ENCODE peak calls at places on chromosome 5, in eight cellular contexts. One of them, this sample, is unnamed. For H3K4me1, the result is how much of the 10 kb centered on the place peaks cover.

GRCh38 chr5:84433461-84433860 is 48.8 kb upstream of the EDIL3 start:
- DNase-seq in SJSA1: no peak
- DNase-seq in IMR-90: peak
- DNase-seq in stomach: no peak
- DNase-seq in heart right ventricle: no peak
- DNase-seq in tibial nerve: no peak
- DNase-seq in left ventricle myocardium inferior: no peak
- DNase-seq in mucosa of descending colon: no peak
- DNase-seq in this sample: no peak

GRCh38 chr5:135473956-135474670 is 22.0 kb upstream of the TIFAB start:
- DNase-seq in SJSA1: no peak
- DNase-seq in IMR-90: no peak
- DNase-seq in stomach: no peak
- DNase-seq in heart right ventricle: no peak
- DNase-seq in tibial nerve: no peak
- DNase-seq in left ventricle myocardium inferior: no peak
- DNase-seq in mucosa of descending colon: no peak
- DNase-seq in this sample: no peak

GRCh38 chr5:132776077-132776931 is 735 bp downstream of the SEPTIN8 start:
- DNase-seq in SJSA1: peak
- DNase-seq in IMR-90: no peak
- DNase-seq in stomach: no peak
- DNase-seq in heart right ventricle: peak
- DNase-seq in tibial nerve: no peak
- DNase-seq in left ventricle myocardium inferior: peak
- DNase-seq in mucosa of descending colon: peak
- DNase-seq in this sample: no peak

GRCh38 chr5:179679014-179679674 is 1.7 kb downstream of the CBY3 start:
- DNase-seq in SJSA1: no peak
- DNase-seq in IMR-90: peak
- DNase-seq in stomach: peak
- DNase-seq in heart right ventricle: peak
- DNase-seq in tibial nerve: peak
- DNase-seq in left ventricle myocardium inferior: peak
- DNase-seq in mucosa of descending colon: peak
- DNase-seq in this sample: peak

GRCh38 chr5:170488576-170488975 is 15.2 kb upstream of the KCNIP1 start:
- DNase-seq in SJSA1: no peak
- DNase-seq in IMR-90: no peak
- DNase-seq in stomach: no peak
- DNase-seq in heart right ventricle: no peak
- DNase-seq in tibial nerve: no peak
- DNase-seq in left ventricle myocardium inferior: no peak
- DNase-seq in mucosa of descending colon: no peak
- DNase-seq in this sample: no peak

GRCh38 chr5:80934751-80935150 is 25.4 kb upstream of the RASGRF2 start:
- DNase-seq in SJSA1: no peak
- DNase-seq in IMR-90: no peak
- DNase-seq in stomach: no peak
- DNase-seq in heart right ventricle: no peak
- DNase-seq in tibial nerve: no peak
- DNase-seq in left ventricle myocardium inferior: no peak
- DNase-seq in mucosa of descending colon: no peak
- DNase-seq in this sample: no peak

GRCh38 chr5:153122416-153122815 is 368.1 kb upstream of the GRIA1 start:
- DNase-seq in SJSA1: no peak
- DNase-seq in IMR-90: no peak
- DNase-seq in stomach: no peak
- DNase-seq in heart right ventricle: no peak
- DNase-seq in tibial nerve: no peak
- DNase-seq in left ventricle myocardium inferior: no peak
- DNase-seq in mucosa of descending colon: no peak
- DNase-seq in this sample: no peak

GRCh38 chr5:135367070-135367469 is 32.0 kb downstream of the MACROH2A1 start:
- DNase-seq in SJSA1: no peak
- DNase-seq in IMR-90: peak
- DNase-seq in stomach: no peak
- DNase-seq in heart right ventricle: no peak
- DNase-seq in tibial nerve: no peak
- DNase-seq in left ventricle myocardium inferior: no peak
- DNase-seq in mucosa of descending colon: no peak
- DNase-seq in this sample: no peak

GRCh38 chr5:69517763-69518212 is 25.2 kb downstream of the OCLN start:
- DNase-seq in SJSA1: no peak
- DNase-seq in IMR-90: peak
- DNase-seq in stomach: no peak
- DNase-seq in heart right ventricle: no peak
- DNase-seq in tibial nerve: no peak
- DNase-seq in left ventricle myocardium inferior: no peak
- DNase-seq in mucosa of descending colon: no peak
- DNase-seq in this sample: no peak

GRCh38 chr5:56522972-56523371 is 289.8 kb upstream of the ANKRD55 start:
- DNase-seq in SJSA1: no peak
- DNase-seq in IMR-90: peak
- DNase-seq in stomach: no peak
- DNase-seq in heart right ventricle: peak
- DNase-seq in tibial nerve: peak
- DNase-seq in left ventricle myocardium inferior: no peak
- DNase-seq in mucosa of descending colon: no peak
- DNase-seq in this sample: no peak

GRCh38 chr5:54317511-54318260 is 7.3 kb upstream of the ARL15 start:
- DNase-seq in SJSA1: no peak
- DNase-seq in IMR-90: peak
- DNase-seq in stomach: no peak
- DNase-seq in heart right ventricle: no peak
- DNase-seq in tibial nerve: no peak
- DNase-seq in left ventricle myocardium inferior: no peak
- DNase-seq in mucosa of descending colon: no peak
- DNase-seq in this sample: no peak

GRCh38 chr5:68037541-68037940 is 178.0 kb upstream of the PIK3R1 start:
- DNase-seq in SJSA1: no peak
- DNase-seq in IMR-90: peak
- DNase-seq in stomach: no peak
- DNase-seq in heart right ventricle: no peak
- DNase-seq in tibial nerve: no peak
- DNase-seq in left ventricle myocardium inferior: no peak
- DNase-seq in mucosa of descending colon: no peak
- DNase-seq in this sample: no peak

GRCh38 chr5:160285311-160285710 is 27.1 kb downstream of the CCNJL start:
- DNase-seq in SJSA1: no peak
- DNase-seq in IMR-90: no peak
- DNase-seq in stomach: no peak
- DNase-seq in heart right ventricle: no peak
- DNase-seq in tibial nerve: no peak
- DNase-seq in left ventricle myocardium inferior: no peak
- DNase-seq in mucosa of descending colon: no peak
- DNase-seq in this sample: no peak

GRCh38 chr5:107893642-107894041 is 222.9 kb upstream of the EFNA5 start:
- DNase-seq in SJSA1: no peak
- DNase-seq in IMR-90: peak
- DNase-seq in stomach: no peak
- DNase-seq in heart right ventricle: no peak
- DNase-seq in tibial nerve: peak
- DNase-seq in left ventricle myocardium inferior: no peak
- DNase-seq in mucosa of descending colon: no peak
- DNase-seq in this sample: no peak

GRCh38 chr5:28310696-28311095 is 1272.3 kb upstream of the CDH9 start:
- DNase-seq in SJSA1: no peak
- DNase-seq in IMR-90: no peak
- DNase-seq in stomach: no peak
- DNase-seq in heart right ventricle: no peak
- DNase-seq in tibial nerve: no peak
- DNase-seq in left ventricle myocardium inferior: no peak
- DNase-seq in mucosa of descending colon: no peak
- DNase-seq in this sample: no peak

GRCh38 chr5:78113689-78114088 is 180.8 kb downstream of the AP3B1 start:
- DNase-seq in SJSA1: no peak
- DNase-seq in IMR-90: no peak
- DNase-seq in stomach: no peak
- DNase-seq in heart right ventricle: no peak
- DNase-seq in tibial nerve: no peak
- DNase-seq in left ventricle myocardium inferior: no peak
- DNase-seq in mucosa of descending colon: no peak
- DNase-seq in this sample: no peak

GRCh38 chr5:11251242-11251641 is 490.2 kb upstream of the DAP start:
- DNase-seq in SJSA1: no peak
- DNase-seq in IMR-90: peak
- DNase-seq in stomach: no peak
- DNase-seq in heart right ventricle: no peak
- DNase-seq in tibial nerve: no peak
- DNase-seq in left ventricle myocardium inferior: no peak
- DNase-seq in mucosa of descending colon: no peak
- DNase-seq in this sample: no peak

GRCh38 chr5:103829585-103829984 is 267.0 kb upstream of the NUDT12 start:
- DNase-seq in SJSA1: no peak
- DNase-seq in IMR-90: no peak
- DNase-seq in stomach: no peak
- DNase-seq in heart right ventricle: no peak
- DNase-seq in tibial nerve: no peak
- DNase-seq in left ventricle myocardium inferior: no peak
- DNase-seq in mucosa of descending colon: no peak
- DNase-seq in this sample: no peak

GRCh38 chr5:41418220-41419031 is 92.0 kb downstream of the PLCXD3 start:
- DNase-seq in SJSA1: no peak
- DNase-seq in IMR-90: peak
- DNase-seq in stomach: no peak
- DNase-seq in heart right ventricle: no peak
- DNase-seq in tibial nerve: no peak
- DNase-seq in left ventricle myocardium inferior: no peak
- DNase-seq in mucosa of descending colon: no peak
- DNase-seq in this sample: no peak

GRCh38 chr5:151144275-151144674 is 13.3 kb downstream of the ANXA6 start:
- DNase-seq in SJSA1: no peak
- DNase-seq in IMR-90: no peak
- DNase-seq in stomach: no peak
- DNase-seq in heart right ventricle: no peak
- DNase-seq in tibial nerve: no peak
- DNase-seq in left ventricle myocardium inferior: no peak
- DNase-seq in mucosa of descending colon: no peak
- DNase-seq in this sample: no peak
- H3K4me1 ChIP-seq in SJSA1: under half
- H3K4me1 ChIP-seq in IMR-90: under half
- H3K4me1 ChIP-seq in stomach: half or more
- H3K4me1 ChIP-seq in heart right ventricle: half or more
- H3K4me1 ChIP-seq in tibial nerve: half or more
- H3K4me1 ChIP-seq in left ventricle myocardium inferior: half or more
- H3K4me1 ChIP-seq in mucosa of descending colon: under half
- H3K4me1 ChIP-seq in this sample: half or more

GRCh38 chr5:14777932-14778788 is 93.4 kb downstream of the ANKH start:
- DNase-seq in SJSA1: no peak
- DNase-seq in IMR-90: no peak
- DNase-seq in stomach: no peak
- DNase-seq in heart right ventricle: no peak
- DNase-seq in tibial nerve: no peak
- DNase-seq in left ventricle myocardium inferior: no peak
- DNase-seq in mucosa of descending colon: no peak
- DNase-seq in this sample: no peak
- H3K4me3 ChIP-seq in SJSA1: no peak
- H3K4me3 ChIP-seq in IMR-90: no peak
- H3K4me3 ChIP-seq in stomach: no peak
- H3K4me3 ChIP-seq in heart right ventricle: no peak
- H3K4me3 ChIP-seq in tibial nerve: no peak
- H3K4me3 ChIP-seq in left ventricle myocardium inferior: no peak
- H3K4me3 ChIP-seq in mucosa of descending colon: no peak
- H3K4me3 ChIP-seq in this sample: no peak

GRCh38 chr5:14135621-14136020 is 7.5 kb upstream of the TRIO start:
- DNase-seq in SJSA1: no peak
- DNase-seq in IMR-90: no peak
- DNase-seq in stomach: no peak
- DNase-seq in heart right ventricle: no peak
- DNase-seq in tibial nerve: no peak
- DNase-seq in left ventricle myocardium inferior: no peak
- DNase-seq in mucosa of descending colon: no peak
- DNase-seq in this sample: no peak

GRCh38 chr5:14134771-14135170 is 8.4 kb upstream of the TRIO start:
- DNase-seq in SJSA1: no peak
- DNase-seq in IMR-90: no peak
- DNase-seq in stomach: no peak
- DNase-seq in heart right ventricle: no peak
- DNase-seq in tibial nerve: no peak
- DNase-seq in left ventricle myocardium inferior: no peak
- DNase-seq in mucosa of descending colon: no peak
- DNase-seq in this sample: no peak

GRCh38 chr5:14133394-14133793 is 9.7 kb upstream of the TRIO start:
- DNase-seq in SJSA1: no peak
- DNase-seq in IMR-90: no peak
- DNase-seq in stomach: no peak
- DNase-seq in heart right ventricle: no peak
- DNase-seq in tibial nerve: no peak
- DNase-seq in left ventricle myocardium inferior: no peak
- DNase-seq in mucosa of descending colon: no peak
- DNase-seq in this sample: no peak

GRCh38 chr5:14131855-14132503 is 11.2 kb upstream of the TRIO start:
- DNase-seq in SJSA1: no peak
- DNase-seq in IMR-90: no peak
- DNase-seq in stomach: no peak
- DNase-seq in heart right ventricle: no peak
- DNase-seq in tibial nerve: no peak
- DNase-seq in left ventricle myocardium inferior: no peak
- DNase-seq in mucosa of descending colon: no peak
- DNase-seq in this sample: no peak

GRCh38 chr5:14134086-14134485 is 9.1 kb upstream of the TRIO start:
- DNase-seq in SJSA1: no peak
- DNase-seq in IMR-90: no peak
- DNase-seq in stomach: no peak
- DNase-seq in heart right ventricle: no peak
- DNase-seq in tibial nerve: no peak
- DNase-seq in left ventricle myocardium inferior: no peak
- DNase-seq in mucosa of descending colon: no peak
- DNase-seq in this sample: no peak
- H3K4me1 ChIP-seq in SJSA1: under half
- H3K4me1 ChIP-seq in IMR-90: under half
- H3K4me1 ChIP-seq in stomach: under half
- H3K4me1 ChIP-seq in heart right ventricle: under half
- H3K4me1 ChIP-seq in tibial nerve: under half
- H3K4me1 ChIP-seq in left ventricle myocardium inferior: under half
- H3K4me1 ChIP-seq in mucosa of descending colon: under half
- H3K4me1 ChIP-seq in this sample: under half

DNA sequence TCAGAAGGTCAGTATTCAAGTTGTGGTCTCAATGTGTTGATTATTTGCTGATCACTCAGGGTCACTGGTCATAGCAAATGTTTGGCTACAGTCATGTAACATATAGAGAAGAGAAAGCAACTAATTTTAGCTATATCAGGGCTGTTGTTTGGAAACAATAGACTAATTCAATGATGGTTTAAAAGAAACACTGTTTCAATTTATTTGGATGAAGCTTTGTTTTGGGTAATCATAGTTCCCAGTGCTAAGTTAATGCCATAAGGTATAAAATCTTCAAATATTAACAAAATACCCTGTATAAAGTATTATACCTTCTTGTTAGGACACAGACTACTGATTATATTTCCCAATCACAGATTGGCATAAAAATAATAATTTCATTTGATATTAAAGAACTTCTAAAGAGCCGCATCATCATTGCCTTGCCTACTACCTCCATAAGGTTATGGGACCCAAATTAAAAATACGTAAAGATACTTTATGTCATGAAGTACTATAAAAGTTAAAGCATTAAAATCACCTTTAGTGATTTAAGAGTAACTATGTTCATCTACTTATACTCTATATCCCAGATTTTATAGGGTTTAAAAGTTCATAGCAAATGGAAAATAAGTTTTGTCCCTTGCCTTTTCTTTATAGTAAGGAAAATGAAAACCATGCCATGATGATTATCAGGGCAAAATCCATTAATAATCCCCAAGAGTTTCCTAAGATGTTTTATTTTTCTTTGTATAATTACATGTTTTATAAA is 6.0 kb downstream of the NR3C1 start:
- DNase-seq in SJSA1: no peak
- DNase-seq in IMR-90: no peak
- DNase-seq in stomach: no peak
- DNase-seq in heart right ventricle: no peak
- DNase-seq in tibial nerve: no peak
- DNase-seq in left ventricle myocardium inferior: no peak
- DNase-seq in mucosa of descending colon: no peak
- DNase-seq in this sample: no peak
- H3K4me3 ChIP-seq in SJSA1: no peak
- H3K4me3 ChIP-seq in IMR-90: peak
- H3K4me3 ChIP-seq in stomach: peak
- H3K4me3 ChIP-seq in heart right ventricle: peak
- H3K4me3 ChIP-seq in tibial nerve: no peak
- H3K4me3 ChIP-seq in left ventricle myocardium inferior: peak
- H3K4me3 ChIP-seq in mucosa of descending colon: no peak
- H3K4me3 ChIP-seq in this sample: peak

This sample was measured in CD8-positive, alpha-beta memory T cell.